ENCODE peak calls at places on chromosomes 1 and 21, in eight cellular contexts. B, X, Y, S, M, A, E and K are unnamed samples.
A peak's percentile ranks its signal among the peaks of the same experiment; 100 is the strongest.

GRCh38 chr1:173392895-173393654 is 84.1 kb upstream of the PRDX6 start:
- DNase-seq in B (no peak), X (no peak), Y (no peak), S (peak; percentile 95), M (peak; percentile 32), A (peak; percentile 79), E (no peak), K (peak; percentile 87)

GRCh38 chr1:59730302-59730701 is 84.4 kb upstream of the HOOK1 start:
- DNase-seq in B (no peak), X (no peak), Y (no peak), S (peak; percentile 85), M (no peak), A (peak; percentile 80), E (no peak), K (peak; percentile 80)

GRCh38 chr1:8053878-8054567 is 27.9 kb upstream of the ERRFI1 start:
- DNase-seq in B (no peak), X (no peak), Y (no peak), S (no peak), M (no peak), A (no peak), E (no peak), K (no peak)

GRCh38 chr1:161367684-161368398 is at the start of gene CFAP126:
- DNase-seq in B (peak; percentile 83), X (peak; percentile 44), Y (peak; percentile 28), S (peak; percentile 95), M (peak; percentile 81), A (peak; percentile 35), E (no peak), K (peak; percentile 89)

GRCh38 chr21:46229133-46229922 is 754 bp upstream of the LSS start:
- DNase-seq in B (peak; percentile 81), X (no peak), Y (no peak), S (no peak), M (peak; percentile 51), A (no peak), E (no peak), K (no peak)

GRCh38 chr1:242886137-242886536 is 361.6 kb upstream of the PLD5 start:
- DNase-seq in B (no peak), X (no peak), Y (no peak), S (no peak), M (no peak), A (no peak), E (no peak), K (no peak)

GRCh38 chr1:93628682-93629081 is 53.0 kb downstream of the BCAR3 start:
- DNase-seq in B (no peak), X (no peak), Y (no peak), S (no peak), M (no peak), A (no peak), E (no peak), K (no peak)

GRCh38 chr1:99705385-99705784 is 59.5 kb downstream of the PALMD start:
- DNase-seq in B (no peak), X (no peak), Y (no peak), S (no peak), M (peak; percentile 50), A (no peak), E (no peak), K (no peak)

GRCh38 chr21:42156690-42157605 is 62.0 kb upstream of the ABCG1 start:
- DNase-seq in B (no peak), X (no peak), Y (no peak), S (peak; percentile 22), M (peak; percentile 38), A (no peak), E (no peak), K (peak; percentile 24)

GRCh38 chr1:205446828-205447227 is 9.0 kb downstream of the BLACAT1 start:
- DNase-seq in B (no peak), X (peak; percentile 34), Y (peak; percentile 45), S (no peak), M (peak; percentile 45), A (no peak), E (no peak), K (peak; percentile 88)

DNA sequence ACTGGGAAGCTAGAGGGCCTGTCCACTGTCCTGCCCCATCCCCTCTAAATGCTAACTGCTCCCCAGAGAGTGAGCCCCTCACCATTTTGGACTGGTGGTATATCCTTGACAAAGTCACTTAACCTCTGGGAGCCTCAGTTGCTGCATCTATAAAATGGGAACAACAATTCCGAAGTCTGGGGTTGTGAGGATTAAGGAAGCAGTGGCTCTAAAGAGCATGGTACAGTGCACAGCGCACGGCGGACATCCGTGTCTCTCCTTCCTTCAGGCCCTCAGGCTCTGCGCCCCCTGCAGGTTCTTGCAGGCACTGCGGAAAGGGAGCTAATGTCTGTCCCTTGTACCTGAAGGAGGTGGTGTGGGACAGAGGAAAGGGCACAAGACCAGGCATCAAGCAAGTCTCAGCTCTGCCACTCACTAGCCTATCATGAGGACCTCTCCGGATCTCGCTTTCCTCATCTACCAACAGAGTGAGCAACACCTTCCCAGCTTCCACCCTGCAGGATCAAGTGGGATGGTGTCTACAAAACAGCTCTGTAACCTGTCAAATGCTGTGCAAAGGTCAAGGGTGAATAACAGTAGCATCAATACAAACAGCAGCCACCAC is 20.1 kb downstream of the ECE1 start:
- DNase-seq in B (peak; percentile 82), X (peak; percentile 75), Y (peak; percentile 88), S (peak; percentile 69), M (peak; percentile 84), A (no peak), E (no peak), K (peak; percentile 64)
- TF ChIP-seq CTCF in B (peak; percentile 97), X (peak; percentile 87), Y (peak; percentile 83), S (peak; percentile 98), M (peak; percentile 98), A (peak; percentile 96), E (peak; percentile 70), K (peak; percentile 98)

DNA sequence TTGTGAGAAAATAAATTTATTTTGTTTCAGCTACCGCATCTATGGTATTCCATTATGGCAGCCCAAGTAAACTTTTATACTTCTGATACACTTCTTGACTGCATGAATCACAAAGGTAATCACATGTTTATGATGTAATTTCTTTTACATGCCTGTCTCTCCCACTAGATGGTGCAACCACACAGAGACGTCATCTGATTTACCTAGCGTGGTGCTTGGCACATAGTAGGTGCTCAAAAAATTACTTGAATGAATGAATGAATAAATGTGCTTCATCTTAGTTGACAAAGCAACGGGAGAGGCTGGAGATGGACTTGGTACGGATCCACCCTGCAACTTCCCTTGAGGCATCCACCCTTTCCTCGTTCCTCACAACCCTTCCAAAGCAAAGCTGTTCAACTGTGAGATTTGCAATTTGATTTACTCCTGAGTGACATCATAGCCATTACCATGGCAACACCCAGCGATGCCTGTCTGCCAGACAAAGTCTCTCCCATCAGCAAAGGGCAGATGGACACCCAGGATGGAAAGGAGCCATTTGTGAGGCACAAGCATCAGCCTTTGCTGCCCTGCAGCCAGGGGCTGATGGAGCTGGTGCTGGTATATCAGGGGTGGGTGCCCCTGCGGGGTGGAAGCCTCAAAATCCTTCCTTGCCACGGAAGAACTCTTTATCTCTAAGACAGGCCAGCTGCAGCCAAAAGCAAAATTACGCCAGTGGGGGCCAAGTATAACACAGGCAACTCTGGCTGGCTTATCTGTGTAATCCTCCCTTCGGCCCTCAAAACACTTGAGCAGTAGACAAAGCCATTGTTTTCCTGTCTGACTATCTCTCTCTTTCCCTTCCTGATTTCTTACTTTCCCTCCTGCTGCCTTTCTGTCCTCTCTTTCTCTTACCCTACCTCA is 18.9 kb upstream of the VWA5B1 start:
- DNase-seq in B (no peak), X (no peak), Y (no peak), S (no peak), M (no peak), A (no peak), E (no peak), K (peak; percentile 16)
- TF ChIP-seq CTCF in B (peak; percentile 9), X (peak; percentile 8), Y (no peak), S (peak; percentile 12), M (no peak), A (no peak), E (no peak), K (no peak)

GRCh38 chr1:53180226-53180625 is 16.4 kb upstream of the CPT2 start:
- DNase-seq in B (no peak), X (no peak), Y (no peak), S (no peak), M (no peak), A (no peak), E (no peak), K (peak; percentile 48)

GRCh38 chr1:53172751-53173498 is 23.7 kb upstream of the CPT2 start:
- DNase-seq in B (peak; percentile 71), X (no peak), Y (no peak), S (peak; percentile 31), M (no peak), A (peak; percentile 33), E (no peak), K (peak; percentile 64)

GRCh38 chr1:53180951-53181350 is 15.7 kb upstream of the CPT2 start:
- DNase-seq in B (no peak), X (no peak), Y (no peak), S (no peak), M (no peak), A (no peak), E (no peak), K (no peak)

GRCh38 chr1:53175302-53175913 is 21.2 kb upstream of the CPT2 start:
- DNase-seq in B (no peak), X (no peak), Y (no peak), S (no peak), M (no peak), A (no peak), E (no peak), K (peak; percentile 46)

GRCh38 chr1:53176452-53177344 is 19.9 kb upstream of the CPT2 start:
- DNase-seq in B (no peak), X (peak; percentile 44), Y (no peak), S (peak; percentile 41), M (no peak), A (no peak), E (no peak), K (peak; percentile 54)
- TF ChIP-seq CTCF in B (no peak), X (peak; percentile 60), Y (no peak), S (peak; percentile 41), M (no peak), A (peak; percentile 42), E (no peak), K (peak; percentile 11)

GRCh38 chr1:41758904-41759548 is 159.7 kb downstream of the HIVEP3 start:
- DNase-seq in B (no peak), X (no peak), Y (no peak), S (peak; percentile 80), M (peak; percentile 9), A (peak; percentile 79), E (no peak), K (peak; percentile 91)

GRCh38 chr1:41764608-41765007 is 154.1 kb downstream of the HIVEP3 start:
- DNase-seq in B (no peak), X (no peak), Y (no peak), S (no peak), M (no peak), A (no peak), E (no peak), K (no peak)

GRCh38 chr1:41765109-41765655 is 153.5 kb downstream of the HIVEP3 start:
- DNase-seq in B (peak; percentile 34), X (no peak), Y (no peak), S (peak; percentile 20), M (no peak), A (no peak), E (no peak), K (no peak)

GRCh38 chr1:41762777-41763176 is 155.9 kb downstream of the HIVEP3 start:
- DNase-seq in B (no peak), X (no peak), Y (no peak), S (no peak), M (no peak), A (no peak), E (no peak), K (no peak)

DNA sequence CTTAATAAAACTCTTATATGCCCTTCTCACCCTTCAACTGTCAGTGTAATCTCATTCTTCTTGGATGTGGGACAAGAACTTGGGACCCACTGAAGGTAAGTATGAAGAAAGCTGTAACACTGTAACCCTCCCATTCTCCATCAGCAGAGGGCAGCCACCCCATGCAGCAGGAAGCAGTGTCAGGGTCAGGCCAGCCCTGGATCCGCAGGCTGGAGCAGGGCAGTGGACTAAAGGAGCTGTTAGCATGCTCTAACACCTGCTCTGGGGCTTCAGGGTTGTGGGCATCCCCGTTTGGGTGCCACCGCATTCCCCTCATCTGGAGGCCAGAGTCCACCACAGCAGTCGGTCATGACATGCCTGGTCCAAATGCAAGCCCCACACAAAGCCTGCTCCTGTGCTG is 156.5 kb downstream of the HIVEP3 start:
- DNase-seq in B (no peak), X (no peak), Y (no peak), S (no peak), M (no peak), A (no peak), E (no peak), K (no peak)
- TF ChIP-seq CTCF in B (no peak), X (no peak), Y (no peak), S (no peak), M (no peak), A (peak; percentile 20), E (no peak), K (no peak)